ENCODE peak calls at places on chromosomes 4 and X, in ten cellular contexts. M is ACHN; W is EH; I is T47D; U is smooth muscle cell of the brain vasculature; T is occipital lobe; K is skeletal muscle cell; V is stimulated activated CD4-positive, alpha-beta T cell treated with anti-CD3 and anti-CD28 coated beads, Interleukin-2, amount 100 ng/mL, for 24 hours; Q is right cardiac atrium; C is fibroblast of the aortic adventitia. Y is an unnamed sample.

GRCh38 chr4:52622564-52622963 is 36.5 kb downstream of the USP46 start:
- DNase-seq in Q (no peak), M (no peak), K (no peak), W (no peak), U (no peak), C (no peak), T (no peak), I (no peak), V (no peak), Y (no peak)

GRCh38 chr4:167622481-167623240 is 388.4 kb upstream of the SPOCK3 start:
- DNase-seq in K (no peak), M (peak), U (peak), T (peak), W (peak), Q (peak), I (peak), C (peak), V (peak), Y (peak)

GRCh38 chrX:53421772-53422090 is 723 bp downstream of the SMC1A start:
- DNase-seq in M (peak), W (peak), Q (no peak), V (no peak), C (no peak), I (no peak), T (no peak), K (no peak), U (no peak), Y (no peak)

GRCh38 chr4:112492321-112492720 is 23.7 kb downstream of the NEUROG2 start:
- DNase-seq in M (no peak), I (no peak), W (peak), T (no peak), K (no peak), Q (no peak), V (no peak), C (no peak), U (no peak), Y (no peak)

GRCh38 chr4:183830438-183830985 is 74.6 kb upstream of the STOX2 start:
- DNase-seq in K (no peak), C (no peak), W (no peak), V (no peak), Q (no peak), T (no peak), I (no peak), M (no peak), U (no peak), Y (peak)

GRCh38 chrX:54641530-54641929 is 111.5 kb downstream of the GNL3L start:
- DNase-seq in U (no peak), T (no peak), K (no peak), V (no peak), Q (no peak), M (no peak), C (no peak), I (peak), W (no peak), Y (no peak)

GRCh38 chr4:140092094-140092820 is 61.7 kb downstream of the MAML3 start:
- DNase-seq in K (no peak), W (no peak), C (no peak), U (no peak), T (no peak), V (no peak), I (peak), Q (peak), M (no peak), Y (peak)

GRCh38 chrX:115901241-115901640 is 269.3 kb upstream of the AGTR2 start:
- DNase-seq in C (no peak), Q (no peak), V (no peak), K (no peak), W (no peak), T (no peak), I (no peak), M (no peak), U (no peak), Y (no peak)

GRCh38 chr4:139241086-139241783 is 38.8 kb downstream of the MGARP start:
- DNase-seq in C (no peak), M (peak), Q (no peak), W (peak), U (no peak), K (no peak), V (no peak), I (no peak), T (no peak), Y (no peak)

GRCh38 chr4:185019451-185020292 is 1.4 kb downstream of the HELT start:
- DNase-seq in U (no peak), V (no peak), Q (no peak), I (peak), W (no peak), M (no peak), C (no peak), T (no peak), K (no peak), Y (no peak)

GRCh38 chrX:8090482-8090881 is 80.6 kb downstream of the VCX2 start:
- DNase-seq in Q (no peak), I (no peak), T (no peak), M (no peak), U (no peak), V (no peak), W (no peak), K (no peak), C (no peak), Y (no peak)

GRCh38 chrX:2841511-2841910 is 12.8 kb downstream of the GYG2 start:
- DNase-seq in W (no peak), T (no peak), I (no peak), U (no peak), C (no peak), M (no peak), K (no peak), V (no peak), Q (no peak), Y (no peak)

GRCh38 chr4:3135155-3136011 is 60.9 kb downstream of the HTT start:
- DNase-seq in Q (no peak), U (no peak), K (no peak), W (no peak), V (no peak), C (peak), M (no peak), I (peak), T (no peak), Y (no peak)

GRCh38 chr4:168731706-168732414 is 235.0 kb downstream of the PALLD start:
- DNase-seq in Q (no peak), C (no peak), I (no peak), M (peak), T (no peak), U (no peak), K (no peak), W (no peak), V (no peak), Y (no peak)

GRCh38 chr4:110049951-110050925 is 137.6 kb downstream of the EGF start:
- DNase-seq in K (no peak), Q (no peak), C (peak), I (peak), U (no peak), V (peak), M (peak), W (peak), T (peak), Y (peak)

GRCh38 chr4:102564399-102564921 is 63.3 kb downstream of the NFKB1 start:
- DNase-seq in W (peak), M (peak), I (no peak), T (no peak), V (peak), K (peak), U (no peak), C (peak), Q (no peak), Y (no peak)

GRCh38 chr4:57184378-57185031 is 74.3 kb upstream of the IGFBP7 start:
- DNase-seq in Q (no peak), M (no peak), V (no peak), W (no peak), T (peak), C (no peak), I (no peak), K (no peak), U (no peak), Y (no peak)

GRCh38 chr4:24730256-24731001 is 64.9 kb upstream of the SOD3 start:
- DNase-seq in Q (peak), K (no peak), T (peak), M (no peak), C (peak), I (no peak), V (no peak), W (peak), U (no peak), Y (no peak)

GRCh38 chr4:142846105-142846728 is at the start of gene INPP4B:
- DNase-seq in V (peak), C (peak), K (peak), M (peak), W (peak), U (no peak), T (peak), Q (peak), I (peak), Y (peak)

Y was measured in SW480.